ENCODE peak calls at places on chromosome 14, in eight cellular contexts. F, K, J, R, H, V, X and Q are unnamed samples.

GRCh38 chr14:20555845-20556244 is 5.0 kb downstream of the RNASE9 start:
- DNase-seq in F (no peak), K (no peak), J (no peak), R (no peak), H (no peak), V (no peak), X (no peak), Q (no peak)

GRCh38 chr14:92473261-92473946 is 40.2 kb upstream of the RIN3 start:
- DNase-seq in F (peak; percentile 44), K (peak; percentile 24), J (peak; percentile 75), R (no peak), H (peak; percentile 81), V (no peak), X (peak; percentile 9), Q (no peak)

GRCh38 chr14:45070215-45070614 is 13.7 kb upstream of the PRPF39 start:
- DNase-seq in F (no peak), K (no peak), J (peak; percentile 10), R (no peak), H (no peak), V (no peak), X (no peak), Q (no peak)

GRCh38 chr14:100263141-100263540 is 24.2 kb downstream of the YY1 start:
- DNase-seq in F (no peak), K (no peak), J (no peak), R (no peak), H (no peak), V (no peak), X (no peak), Q (no peak)

GRCh38 chr14:29123017-29123416 is 356.4 kb downstream of the FOXG1 start:
- DNase-seq in F (no peak), K (no peak), J (no peak), R (no peak), H (no peak), V (no peak), X (no peak), Q (no peak)

GRCh38 chr14:23120405-23121251 is 1.6 kb upstream of the CEBPE start:
- DNase-seq in F (peak; percentile 86), K (peak; percentile 91), J (peak; percentile 82), R (peak; percentile 73), H (peak; percentile 90), V (peak; percentile 83), X (peak; percentile 82), Q (peak; percentile 72)

GRCh38 chr14:83208346-83208745 is 1674.7 kb upstream of the SEL1L start:
- DNase-seq in F (no peak), K (no peak), J (peak; percentile 35), R (no peak), H (no peak), V (no peak), X (no peak), Q (no peak)

GRCh38 chr14:83975435-83976222 is 1554.3 kb upstream of the FLRT2 start:
- DNase-seq in F (no peak), K (peak; percentile 18), J (peak; percentile 67), R (no peak), H (no peak), V (no peak), X (peak; percentile 93), Q (no peak)

GRCh38 chr14:97978336-97978735 is 1181.2 kb downstream of the VRK1 start:
- DNase-seq in F (peak; percentile 67), K (peak; percentile 2), J (no peak), R (peak; percentile 6), H (peak; percentile 74), V (peak; percentile 41), X (peak; percentile 52), Q (no peak)

GRCh38 chr14:100533647-100534485 is 53.4 kb downstream of the BEGAIN start:
- DNase-seq in F (no peak), K (no peak), J (no peak), R (no peak), H (peak; percentile 13), V (peak; percentile 5), X (peak; percentile 74), Q (peak; percentile 7)

GRCh38 chr14:49975799-49976198 is 82.9 kb downstream of the ARF6 start:
- DNase-seq in F (no peak), K (no peak), J (no peak), R (peak; percentile 47), H (no peak), V (no peak), X (no peak), Q (no peak)

GRCh38 chr14:94113908-94114588 is 3.5 kb downstream of the IFI27 start:
- DNase-seq in F (peak; percentile 29), K (no peak), J (peak; percentile 31), R (no peak), H (no peak), V (no peak), X (no peak), Q (no peak)

GRCh38 chr14:72178517-72178916 is 246.3 kb downstream of the RGS6 start:
- DNase-seq in F (no peak), K (no peak), J (no peak), R (no peak), H (no peak), V (no peak), X (no peak), Q (no peak)

GRCh38 chr14:81401420-81402122 is 1.4 kb upstream of the STON2 start:
- DNase-seq in F (peak; percentile 97), K (peak; percentile 67), J (peak; percentile 64), R (peak; percentile 47), H (peak; percentile 63), V (no peak), X (no peak), Q (no peak)

GRCh38 chr14:24880689-24881088 is 169.3 kb downstream of the STXBP6 start:
- DNase-seq in F (no peak), K (peak; percentile 30), J (peak; percentile 20), R (no peak), H (no peak), V (no peak), X (no peak), Q (no peak)

GRCh38 chr14:56185991-56186390 is 67.8 kb downstream of the PELI2 start:
- DNase-seq in F (no peak), K (no peak), J (no peak), R (no peak), H (no peak), V (no peak), X (peak; percentile 53), Q (no peak)

GRCh38 chr14:53851394-53852056 is 105.1 kb downstream of the BMP4 start:
- DNase-seq in F (no peak), K (no peak), J (peak; percentile 11), R (no peak), H (no peak), V (no peak), X (no peak), Q (no peak)

GRCh38 chr14:78399316-78399889 is 229.2 kb downstream of the NRXN3 start:
- DNase-seq in F (peak; percentile 48), K (peak; percentile 10), J (no peak), R (no peak), H (no peak), V (peak; percentile 43), X (no peak), Q (no peak)

GRCh38 chr14:68792830-68793733 is at the start of gene ZFP36L1:
- DNase-seq in F (peak; percentile 99), K (peak; percentile 99), J (peak; percentile 95), R (peak; percentile 95), H (peak; percentile 95), V (peak; percentile 84), X (peak; percentile 89), Q (peak; percentile 89)

GRCh38 chr14:105209091-105209490 is 28.0 kb upstream of the NUDT14 start:
- DNase-seq in F (no peak), K (no peak), J (no peak), R (no peak), H (no peak), V (no peak), X (no peak), Q (no peak)

GRCh38 chr14:106841701-106842100 is 1315.3 kb downstream of the TMEM121 start:
- DNase-seq in F (no peak), K (no peak), J (no peak), R (no peak), H (no peak), V (no peak), X (no peak), Q (no peak)

GRCh38 chr14:106843376-106843775 is 1317.0 kb downstream of the TMEM121 start:
- DNase-seq in F (no peak), K (no peak), J (no peak), R (no peak), H (no peak), V (no peak), X (no peak), Q (no peak)

GRCh38 chr14:106844608-106845285 is 1318.4 kb downstream of the TMEM121 start:
- DNase-seq in F (no peak), K (no peak), J (no peak), R (no peak), H (peak; percentile 53), V (no peak), X (peak; percentile 67), Q (peak; percentile 62)

GRCh38 chr14:106843951-106844483 is 1317.6 kb downstream of the TMEM121 start:
- DNase-seq in F (no peak), K (no peak), J (no peak), R (no peak), H (no peak), V (no peak), X (peak; percentile 63), Q (peak; percentile 30)

GRCh38 chr14:106842687-106843086 is 1316.3 kb downstream of the TMEM121 start:
- DNase-seq in F (no peak), K (no peak), J (no peak), R (no peak), H (no peak), V (no peak), X (peak; percentile 21), Q (no peak)
- TF ChIP-seq CTCF in F (no peak), K (no peak), J (no peak), R (no peak), H (no peak), V (no peak), X (peak; percentile 30), Q (no peak)

DNA sequence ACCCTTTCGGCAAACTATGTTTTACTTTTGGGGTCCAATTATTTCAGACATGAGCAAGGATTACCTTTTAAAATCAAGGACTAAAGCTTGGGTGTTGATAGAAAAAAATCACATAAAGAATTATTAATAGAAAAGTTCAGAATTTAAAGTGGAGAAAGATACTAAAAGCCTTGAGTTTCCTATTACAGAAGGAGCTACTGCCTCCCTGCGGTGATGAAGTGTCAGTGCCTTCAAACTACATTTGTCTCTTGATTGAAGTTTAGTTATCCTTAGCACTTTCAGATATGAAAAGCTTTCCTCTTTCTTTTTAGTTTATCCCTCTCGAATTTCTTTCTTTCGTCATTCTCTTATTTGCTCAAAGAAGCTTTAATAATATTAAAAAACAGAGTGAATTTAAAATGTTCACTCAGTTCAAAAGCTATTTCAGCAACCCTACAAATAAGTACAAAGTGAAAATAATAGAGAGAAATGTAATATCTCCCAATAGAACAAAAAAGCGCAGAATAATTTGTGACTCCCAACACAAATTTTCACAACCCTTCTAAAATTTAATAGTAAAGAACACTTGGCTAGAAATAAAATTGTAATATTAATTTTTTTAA is 87.6 kb downstream of the SEC23A start:
- DNase-seq in F (peak; percentile 58), K (peak; percentile 78), J (peak; percentile 59), R (peak; percentile 28), H (no peak), V (no peak), X (no peak), Q (no peak)
- TF ChIP-seq CTCF in F (peak; percentile 85), K (peak; percentile 92), J (peak; percentile 74), R (peak; percentile 39), H (no peak), V (peak; percentile 93), X (peak; percentile 61), Q (peak; percentile 69)

GRCh38 chr14:48963231-48963630 is 622.9 kb downstream of the RPS29 start:
- DNase-seq in F (no peak), K (no peak), J (no peak), R (no peak), H (no peak), V (no peak), X (no peak), Q (no peak)
- TF ChIP-seq CTCF in F (no peak), K (no peak), J (no peak), R (no peak), H (no peak), V (no peak), X (no peak), Q (no peak)

GRCh38 chr14:75333523-75334190 is 55.0 kb downstream of the FOS start:
- DNase-seq in F (no peak), K (no peak), J (no peak), R (no peak), H (no peak), V (no peak), X (no peak), Q (no peak)
- TF ChIP-seq CTCF in F (no peak), K (no peak), J (no peak), R (no peak), H (no peak), V (no peak), X (no peak), Q (no peak)